ENCODE peak calls at places on chromosome 22, in seven cellular contexts. One of them, this sample, is unnamed.

GRCh38 chr22:45692549-45692948 is 20.9 kb downstream of the ATXN10 start:
- DNase-seq in HCT116: no peak
- DNase-seq in HepG2: no peak
- DNase-seq in colonic mucosa: no peak
- DNase-seq in brain microvascular endothelial cell: no peak
- DNase-seq in kidney epithelial cell: no peak
- DNase-seq in coronary artery: no peak
- DNase-seq in this sample: no peak

GRCh38 chr22:21015051-21016006 is at the start of gene P2RX6:
- DNase-seq in colonic mucosa: no peak
- DNase-seq in HCT116: no peak
- DNase-seq in kidney epithelial cell: no peak
- DNase-seq in HepG2: no peak
- DNase-seq in brain microvascular endothelial cell: peak
- DNase-seq in coronary artery: no peak
- DNase-seq in this sample: no peak

GRCh38 chr22:30425616-30426394 is at the start of gene MTFP1:
- DNase-seq in HepG2: peak
- DNase-seq in brain microvascular endothelial cell: peak
- DNase-seq in coronary artery: peak
- DNase-seq in HCT116: no peak
- DNase-seq in colonic mucosa: peak
- DNase-seq in kidney epithelial cell: no peak
- DNase-seq in this sample: no peak

GRCh38 chr22:21448627-21449416 is 18.4 kb upstream of the TMEM191C start:
- DNase-seq in kidney epithelial cell: no peak
- DNase-seq in HepG2: no peak
- DNase-seq in brain microvascular endothelial cell: no peak
- DNase-seq in colonic mucosa: no peak
- DNase-seq in coronary artery: no peak
- DNase-seq in HCT116: no peak
- DNase-seq in this sample: no peak

GRCh38 chr22:33898121-33898520 is 22.2 kb downstream of the LARGE1 start:
- DNase-seq in coronary artery: no peak
- DNase-seq in brain microvascular endothelial cell: no peak
- DNase-seq in HepG2: no peak
- DNase-seq in HCT116: no peak
- DNase-seq in colonic mucosa: no peak
- DNase-seq in kidney epithelial cell: no peak
- DNase-seq in this sample: no peak

GRCh38 chr22:29569011-29569678 is 11.8 kb downstream of the NIPSNAP1 start:
- DNase-seq in HepG2: peak
- DNase-seq in brain microvascular endothelial cell: no peak
- DNase-seq in HCT116: no peak
- DNase-seq in coronary artery: no peak
- DNase-seq in colonic mucosa: no peak
- DNase-seq in kidney epithelial cell: no peak
- DNase-seq in this sample: no peak

GRCh38 chr22:45239378-45240136 is 1.1 kb downstream of the KIAA0930 start:
- DNase-seq in coronary artery: no peak
- DNase-seq in brain microvascular endothelial cell: no peak
- DNase-seq in HCT116: no peak
- DNase-seq in colonic mucosa: no peak
- DNase-seq in kidney epithelial cell: no peak
- DNase-seq in HepG2: no peak
- DNase-seq in this sample: no peak

GRCh38 chr22:50015451-50016307 is 3.1 kb upstream of the IL17REL start:
- DNase-seq in brain microvascular endothelial cell: no peak
- DNase-seq in coronary artery: peak
- DNase-seq in HepG2: no peak
- DNase-seq in HCT116: no peak
- DNase-seq in kidney epithelial cell: no peak
- DNase-seq in colonic mucosa: no peak
- DNase-seq in this sample: no peak

GRCh38 chr22:32240461-32240860 is 14.7 kb downstream of the SLC5A4 start:
- DNase-seq in brain microvascular endothelial cell: no peak
- DNase-seq in kidney epithelial cell: no peak
- DNase-seq in HepG2: no peak
- DNase-seq in HCT116: no peak
- DNase-seq in colonic mucosa: no peak
- DNase-seq in coronary artery: no peak
- DNase-seq in this sample: no peak

GRCh38 chr22:37972527-37972926 is 11.8 kb downstream of the SOX10 start:
- DNase-seq in HepG2: no peak
- DNase-seq in kidney epithelial cell: no peak
- DNase-seq in colonic mucosa: no peak
- DNase-seq in HCT116: no peak
- DNase-seq in brain microvascular endothelial cell: no peak
- DNase-seq in coronary artery: no peak
- DNase-seq in this sample: no peak

DNA sequence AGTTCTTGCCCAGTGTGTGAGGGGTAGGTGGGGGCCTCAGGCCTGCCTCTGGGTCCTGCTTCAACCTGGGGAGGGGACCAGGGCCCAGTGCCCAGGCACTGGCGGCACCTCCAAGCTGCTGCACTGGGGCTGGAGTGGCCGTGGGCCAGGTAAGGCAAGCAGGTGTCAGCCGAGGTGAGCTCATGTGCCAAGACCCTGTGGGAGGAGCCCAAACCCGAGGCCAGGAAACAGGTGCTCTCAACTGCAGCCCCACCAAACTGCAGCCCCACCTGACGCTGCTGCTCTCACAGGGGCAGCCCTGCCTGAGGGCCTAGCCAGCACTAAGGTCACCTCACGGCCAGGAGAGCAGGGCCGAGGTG is 18.1 kb upstream of the GNB1L start:
- DNase-seq in coronary artery: no peak
- DNase-seq in brain microvascular endothelial cell: no peak
- DNase-seq in HepG2: no peak
- DNase-seq in colonic mucosa: peak
- DNase-seq in HCT116: no peak
- DNase-seq in kidney epithelial cell: no peak
- DNase-seq in this sample: no peak
- TF ChIP-seq CTCF in coronary artery: no peak
- TF ChIP-seq CTCF in brain microvascular endothelial cell: no peak
- TF ChIP-seq CTCF in HepG2: no peak
- TF ChIP-seq CTCF in colonic mucosa: no peak
- TF ChIP-seq CTCF in HCT116: no peak
- TF ChIP-seq CTCF in kidney epithelial cell: no peak
- TF ChIP-seq CTCF in this sample: no peak

DNA sequence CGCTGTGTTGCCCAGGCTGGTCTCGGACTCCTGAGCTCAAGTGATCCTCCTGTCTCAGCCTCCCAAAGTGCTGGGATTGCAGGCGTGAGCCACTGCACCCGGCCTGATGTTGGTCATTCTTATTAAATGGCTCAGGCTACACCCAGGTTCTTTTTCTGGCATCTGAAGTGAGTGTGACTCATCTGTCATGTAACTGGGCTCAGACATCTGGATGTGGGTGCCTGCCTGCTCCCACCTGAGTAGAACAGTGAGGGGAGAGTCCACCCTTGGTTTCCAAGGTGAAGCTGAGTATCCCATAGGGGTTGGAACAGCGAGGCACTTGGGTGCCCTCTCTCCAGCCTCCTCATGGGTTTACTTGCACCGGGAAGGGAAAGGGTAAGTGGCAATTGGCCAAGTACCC is 36.7 kb upstream of the EIF3D start:
- DNase-seq in brain microvascular endothelial cell: no peak
- DNase-seq in colonic mucosa: no peak
- DNase-seq in coronary artery: no peak
- DNase-seq in HepG2: no peak
- DNase-seq in kidney epithelial cell: no peak
- DNase-seq in HCT116: no peak
- DNase-seq in this sample: no peak
- TF ChIP-seq CTCF in brain microvascular endothelial cell: no peak
- TF ChIP-seq CTCF in colonic mucosa: no peak
- TF ChIP-seq CTCF in coronary artery: no peak
- TF ChIP-seq CTCF in HepG2: no peak
- TF ChIP-seq CTCF in kidney epithelial cell: no peak
- TF ChIP-seq CTCF in HCT116: no peak
- TF ChIP-seq CTCF in this sample: no peak

DNA sequence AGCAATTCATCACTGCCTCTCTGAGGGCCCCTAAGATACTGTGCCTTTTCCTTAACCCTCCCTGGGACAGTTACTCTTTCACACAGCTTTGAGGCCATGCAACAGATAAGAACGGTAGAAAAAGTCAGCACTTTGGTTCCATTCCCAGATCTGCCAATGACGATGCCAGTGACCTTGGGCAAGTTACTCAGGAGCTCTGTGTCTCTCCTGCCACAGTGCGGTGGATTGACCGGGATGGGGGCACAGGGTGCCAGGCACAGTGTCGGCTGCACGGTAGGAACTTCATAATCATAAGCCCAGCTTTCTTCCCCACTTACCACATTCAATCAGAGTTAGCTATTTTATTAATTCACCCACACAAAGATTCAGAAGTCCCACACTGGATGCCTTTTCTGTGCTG is 1041.8 kb downstream of the TBC1D22A start:
- DNase-seq in HepG2: no peak
- DNase-seq in brain microvascular endothelial cell: no peak
- DNase-seq in kidney epithelial cell: no peak
- DNase-seq in colonic mucosa: no peak
- DNase-seq in HCT116: no peak
- DNase-seq in coronary artery: no peak
- DNase-seq in this sample: no peak
- TF ChIP-seq CTCF in HepG2: no peak
- TF ChIP-seq CTCF in brain microvascular endothelial cell: no peak
- TF ChIP-seq CTCF in kidney epithelial cell: no peak
- TF ChIP-seq CTCF in colonic mucosa: no peak
- TF ChIP-seq CTCF in HCT116: no peak
- TF ChIP-seq CTCF in coronary artery: no peak
- TF ChIP-seq CTCF in this sample: no peak

GRCh38 chr22:43743929-43744643 is 68.0 kb downstream of the EFCAB6 start:
- DNase-seq in brain microvascular endothelial cell: no peak
- DNase-seq in kidney epithelial cell: no peak
- DNase-seq in coronary artery: no peak
- DNase-seq in HCT116: no peak
- DNase-seq in colonic mucosa: no peak
- DNase-seq in HepG2: no peak
- DNase-seq in this sample: no peak

GRCh38 chr22:43742551-43742950 is 69.6 kb downstream of the EFCAB6 start:
- DNase-seq in colonic mucosa: no peak
- DNase-seq in brain microvascular endothelial cell: no peak
- DNase-seq in coronary artery: no peak
- DNase-seq in kidney epithelial cell: no peak
- DNase-seq in HCT116: no peak
- DNase-seq in HepG2: no peak
- DNase-seq in this sample: no peak

GRCh38 chr22:43747877-43748276 is 64.2 kb downstream of the EFCAB6 start:
- DNase-seq in brain microvascular endothelial cell: no peak
- DNase-seq in HepG2: no peak
- DNase-seq in HCT116: no peak
- DNase-seq in colonic mucosa: no peak
- DNase-seq in kidney epithelial cell: no peak
- DNase-seq in coronary artery: no peak
- DNase-seq in this sample: no peak

GRCh38 chr22:43743131-43743530 is 69.0 kb downstream of the EFCAB6 start:
- DNase-seq in coronary artery: no peak
- DNase-seq in kidney epithelial cell: no peak
- DNase-seq in colonic mucosa: no peak
- DNase-seq in brain microvascular endothelial cell: no peak
- DNase-seq in HepG2: no peak
- DNase-seq in HCT116: no peak
- DNase-seq in this sample: no peak

DNA sequence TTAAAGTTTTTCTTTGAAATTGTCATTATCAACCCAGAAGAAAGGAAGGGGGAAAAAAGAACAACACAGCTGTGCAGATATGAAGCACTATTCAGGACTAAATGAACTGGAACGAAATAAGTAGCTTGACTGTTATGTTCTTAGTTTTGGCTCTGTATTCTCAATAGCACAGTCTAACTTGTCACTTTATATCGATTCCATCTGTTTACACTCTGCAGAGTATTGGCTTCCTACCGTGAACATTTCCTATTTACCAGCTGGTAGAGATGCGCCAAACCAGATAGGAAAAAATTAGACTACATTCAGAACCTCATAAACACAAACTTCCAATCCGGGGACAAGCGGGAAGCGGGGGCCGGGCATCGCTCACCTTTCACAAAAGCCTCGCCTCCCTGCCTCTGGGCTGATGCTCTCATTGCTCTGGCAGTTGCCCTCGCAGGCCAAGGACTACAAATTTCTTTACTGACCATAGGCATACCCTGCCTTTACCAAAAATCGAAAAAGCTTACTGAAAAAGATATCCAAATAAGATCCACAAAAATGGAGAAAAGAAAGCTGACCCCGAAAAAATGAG is 66.2 kb downstream of the EFCAB6 start:
- DNase-seq in HepG2: no peak
- DNase-seq in kidney epithelial cell: no peak
- DNase-seq in coronary artery: no peak
- DNase-seq in HCT116: no peak
- DNase-seq in colonic mucosa: no peak
- DNase-seq in brain microvascular endothelial cell: no peak
- DNase-seq in this sample: no peak
- TF ChIP-seq CTCF in HepG2: no peak
- TF ChIP-seq CTCF in kidney epithelial cell: no peak
- TF ChIP-seq CTCF in coronary artery: no peak
- TF ChIP-seq CTCF in HCT116: no peak
- TF ChIP-seq CTCF in colonic mucosa: no peak
- TF ChIP-seq CTCF in brain microvascular endothelial cell: no peak
- TF ChIP-seq CTCF in this sample: no peak

This sample was measured in mesothelial cell of epicardium.